ENCODE peak calls at places on chromosomes 2 and 18, in eight cellular contexts. One of them, this sample, is unnamed.

GRCh38 chr18:10420561-10421352 is 33.7 kb upstream of the APCDD1 start:
- DNase-seq in EL: peak
- DNase-seq in NCI-H1417: no peak
- DNase-seq in stimulated activated CD8-positive, alpha-beta memory T cell treated with anti-CD3 and anti-CD28 coated beads, Interleukin-4, amount 100 ng/mL, for 24 hours: no peak
- DNase-seq in anterior cingulate cortex: no peak
- DNase-seq in AG08396: peak
- DNase-seq in NCI-H2029: no peak
- DNase-seq in glutamatergic neuron: no peak
- DNase-seq in this sample: no peak

GRCh38 chr2:13667415-13667757 is 950.6 kb downstream of the TRIB2 start:
- DNase-seq in EL: no peak
- DNase-seq in NCI-H1417: no peak
- DNase-seq in stimulated activated CD8-positive, alpha-beta memory T cell treated with anti-CD3 and anti-CD28 coated beads, Interleukin-4, amount 100 ng/mL, for 24 hours: no peak
- DNase-seq in anterior cingulate cortex: no peak
- DNase-seq in AG08396: no peak
- DNase-seq in NCI-H2029: no peak
- DNase-seq in glutamatergic neuron: no peak
- DNase-seq in this sample: no peak

GRCh38 chr2:160652236-160652635 is 158.6 kb upstream of the RBMS1 start:
- DNase-seq in EL: no peak
- DNase-seq in NCI-H1417: no peak
- DNase-seq in stimulated activated CD8-positive, alpha-beta memory T cell treated with anti-CD3 and anti-CD28 coated beads, Interleukin-4, amount 100 ng/mL, for 24 hours: peak
- DNase-seq in anterior cingulate cortex: peak
- DNase-seq in AG08396: peak
- DNase-seq in NCI-H2029: no peak
- DNase-seq in glutamatergic neuron: no peak
- DNase-seq in this sample: peak

GRCh38 chr2:28972778-28973335 is 8.2 kb upstream of the TOGARAM2 start:
- DNase-seq in EL: no peak
- DNase-seq in NCI-H1417: no peak
- DNase-seq in stimulated activated CD8-positive, alpha-beta memory T cell treated with anti-CD3 and anti-CD28 coated beads, Interleukin-4, amount 100 ng/mL, for 24 hours: no peak
- DNase-seq in anterior cingulate cortex: no peak
- DNase-seq in AG08396: no peak
- DNase-seq in NCI-H2029: no peak
- DNase-seq in glutamatergic neuron: no peak
- DNase-seq in this sample: no peak

GRCh38 chr2:189076572-189076971 is 102.4 kb downstream of the COL3A1 start:
- DNase-seq in EL: peak
- DNase-seq in NCI-H1417: no peak
- DNase-seq in stimulated activated CD8-positive, alpha-beta memory T cell treated with anti-CD3 and anti-CD28 coated beads, Interleukin-4, amount 100 ng/mL, for 24 hours: no peak
- DNase-seq in anterior cingulate cortex: no peak
- DNase-seq in AG08396: no peak
- DNase-seq in NCI-H2029: no peak
- DNase-seq in glutamatergic neuron: no peak
- DNase-seq in this sample: no peak

GRCh38 chr2:59974051-59974766 is 579.2 kb downstream of the BCL11A start:
- DNase-seq in EL: no peak
- DNase-seq in NCI-H1417: peak
- DNase-seq in stimulated activated CD8-positive, alpha-beta memory T cell treated with anti-CD3 and anti-CD28 coated beads, Interleukin-4, amount 100 ng/mL, for 24 hours: no peak
- DNase-seq in anterior cingulate cortex: no peak
- DNase-seq in AG08396: no peak
- DNase-seq in NCI-H2029: no peak
- DNase-seq in glutamatergic neuron: no peak
- DNase-seq in this sample: no peak

GRCh38 chr2:43280994-43281393 is 54.6 kb upstream of the ZFP36L2 start:
- DNase-seq in EL: no peak
- DNase-seq in NCI-H1417: no peak
- DNase-seq in stimulated activated CD8-positive, alpha-beta memory T cell treated with anti-CD3 and anti-CD28 coated beads, Interleukin-4, amount 100 ng/mL, for 24 hours: no peak
- DNase-seq in anterior cingulate cortex: no peak
- DNase-seq in AG08396: no peak
- DNase-seq in NCI-H2029: no peak
- DNase-seq in glutamatergic neuron: no peak
- DNase-seq in this sample: no peak

GRCh38 chr2:73701968-73702665 is 35.0 kb downstream of the TPRKB start:
- DNase-seq in EL: no peak
- DNase-seq in NCI-H1417: no peak
- DNase-seq in stimulated activated CD8-positive, alpha-beta memory T cell treated with anti-CD3 and anti-CD28 coated beads, Interleukin-4, amount 100 ng/mL, for 24 hours: no peak
- DNase-seq in anterior cingulate cortex: no peak
- DNase-seq in AG08396: no peak
- DNase-seq in NCI-H2029: no peak
- DNase-seq in glutamatergic neuron: no peak
- DNase-seq in this sample: no peak

GRCh38 chr18:48395646-48396045 is 13.5 kb downstream of the ZBTB7C start:
- DNase-seq in EL: no peak
- DNase-seq in NCI-H1417: no peak
- DNase-seq in stimulated activated CD8-positive, alpha-beta memory T cell treated with anti-CD3 and anti-CD28 coated beads, Interleukin-4, amount 100 ng/mL, for 24 hours: no peak
- DNase-seq in anterior cingulate cortex: no peak
- DNase-seq in AG08396: no peak
- DNase-seq in NCI-H2029: no peak
- DNase-seq in glutamatergic neuron: no peak
- DNase-seq in this sample: no peak

GRCh38 chr18:79955302-79956075 is 4.0 kb upstream of the SLC66A2 start:
- DNase-seq in EL: no peak
- DNase-seq in NCI-H1417: no peak
- DNase-seq in stimulated activated CD8-positive, alpha-beta memory T cell treated with anti-CD3 and anti-CD28 coated beads, Interleukin-4, amount 100 ng/mL, for 24 hours: no peak
- DNase-seq in anterior cingulate cortex: no peak
- DNase-seq in AG08396: no peak
- DNase-seq in NCI-H2029: no peak
- DNase-seq in glutamatergic neuron: no peak
- DNase-seq in this sample: no peak

This sample was measured in stimulated activated CD4-positive, alpha-beta T cell treated with anti-CD3 and anti-CD28 coated beads, Interleukin-2, amount 100 ng/mL, for 48 hours.